ENCODE peak calls at places on chromosomes 13 and 19, in six cellular contexts. N, S, I, G, Z and Q are unnamed samples.

GRCh38 chr19:28126499-28126898 is 1086.5 kb downstream of the UQCRFS1 start:
- DNase-seq in N (no peak), S (no peak), I (no peak), G (peak), Z (no peak), Q (no peak)

GRCh38 chr13:64158910-64159309 is 2743.3 kb upstream of the PCDH20 start:
- DNase-seq in N (no peak), S (no peak), I (no peak), G (peak), Z (no peak), Q (peak)

GRCh38 chr13:113743366-113744195 is 15.4 kb upstream of the TMEM255B start:
- DNase-seq in N (peak), S (no peak), I (no peak), G (no peak), Z (no peak), Q (no peak)

GRCh38 chr13:43652751-43653150 is 134.0 kb downstream of the ENOX1 start:
- DNase-seq in N (no peak), S (no peak), I (no peak), G (no peak), Z (no peak), Q (no peak)

GRCh38 chr19:7783991-7784421 is 21.0 kb downstream of the CLEC4M start:
- DNase-seq in N (no peak), S (peak), I (peak), G (no peak), Z (peak), Q (peak)

GRCh38 chr13:37226966-37227365 is 121.5 kb upstream of the CSNK1A1L start:
- DNase-seq in N (no peak), S (peak), I (no peak), G (peak), Z (no peak), Q (peak)

GRCh38 chr19:3977242-3978143 is 6.6 kb upstream of the DAPK3 start:
- DNase-seq in N (no peak), S (no peak), I (no peak), G (no peak), Z (peak), Q (no peak)

GRCh38 chr19:29421186-29421525 is 104.6 kb upstream of the VSTM2B start:
- DNase-seq in N (peak), S (no peak), I (no peak), G (no peak), Z (no peak), Q (peak)

GRCh38 chr19:53867225-53868090 is at the start of gene MYADM:
- DNase-seq in N (peak), S (peak), I (peak), G (peak), Z (peak), Q (peak)

DNA sequence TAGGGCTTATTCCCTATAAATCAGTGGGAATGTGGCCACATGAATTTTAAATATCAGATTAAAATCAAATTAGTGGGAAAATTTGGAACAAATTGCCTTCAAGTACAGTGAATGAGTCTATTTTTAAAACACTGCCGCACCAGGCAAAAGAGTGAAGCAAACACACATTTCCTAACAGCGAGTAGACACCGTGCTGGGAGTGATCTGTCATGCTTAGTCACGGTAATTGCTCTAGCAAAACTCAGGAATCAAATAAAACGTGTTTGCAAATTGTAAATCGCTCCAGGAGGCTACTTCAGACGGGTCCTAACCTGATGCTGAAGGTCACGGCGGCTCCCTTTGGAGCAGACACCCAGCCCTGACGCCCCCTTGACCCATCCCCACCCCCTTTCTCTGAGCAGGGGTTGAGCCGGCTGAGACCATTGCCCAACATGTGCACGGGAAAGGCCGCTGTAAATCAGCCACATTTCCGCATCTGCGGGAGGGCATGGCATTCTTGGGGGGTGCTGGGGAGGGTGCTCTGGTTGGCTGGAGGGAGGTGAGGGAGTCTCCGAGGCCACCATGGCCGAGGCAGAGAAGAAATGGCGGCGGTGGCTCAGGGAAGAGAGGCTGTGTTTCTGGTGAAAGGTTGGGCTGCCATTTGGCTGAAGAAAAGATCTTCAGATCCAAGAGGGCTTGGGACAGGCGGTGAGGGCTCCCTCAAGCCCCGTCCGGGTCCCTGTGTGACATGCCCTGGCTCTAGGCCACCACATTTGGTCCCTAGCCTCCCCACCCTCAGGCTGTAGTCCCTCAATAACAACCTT is 8.9 kb downstream of the CEBPA start:
- DNase-seq in N (peak), S (peak), I (peak), G (peak), Z (no peak), Q (peak)
- H3K27ac ChIP-seq in N (peak), S (no peak), I (peak), G (peak), Z (no peak), Q (peak)

DNA sequence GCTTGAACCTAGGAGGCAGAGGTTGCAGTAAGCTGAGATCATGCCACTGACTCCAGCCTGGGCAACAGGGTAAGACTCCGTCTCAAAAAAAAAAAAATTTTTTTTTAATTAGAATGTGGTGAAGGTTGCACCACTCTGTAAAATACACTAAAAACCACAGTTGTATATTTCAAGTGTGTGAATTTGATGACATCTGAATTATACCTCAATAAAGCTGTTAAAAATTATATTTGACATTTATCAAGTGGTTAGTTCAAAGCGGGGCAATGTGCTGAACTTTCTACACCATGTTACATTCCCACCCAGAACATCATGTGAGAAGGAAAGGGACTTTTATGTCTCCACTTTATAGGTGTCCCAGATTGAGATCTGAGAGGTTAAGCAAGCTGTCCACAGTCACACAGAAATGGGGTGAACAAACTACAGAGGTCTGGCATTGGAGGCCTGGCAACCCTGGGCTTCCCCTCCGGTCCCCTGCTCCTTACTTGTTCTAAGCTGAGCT is 5.9 kb upstream of the S1PR5 start:
- DNase-seq in N (no peak), S (no peak), I (no peak), G (no peak), Z (no peak), Q (no peak)
- TF ChIP-seq CTCF in N (no peak), S (no peak), I (no peak), G (no peak), Z (no peak), Q (no peak)

GRCh38 chr19:14183741-14184395 is 22.1 kb downstream of the ADGRL1 start:
- DNase-seq in N (no peak), S (no peak), I (no peak), G (no peak), Z (no peak), Q (no peak)
- H3K27ac ChIP-seq in N (no peak), S (no peak), I (no peak), G (no peak), Z (no peak), Q (no peak)

GRCh38 chr13:81639984-81640582 is 1299.2 kb upstream of the SPRY2 start:
- DNase-seq in N (no peak), S (no peak), I (no peak), G (no peak), Z (peak), Q (no peak)
- TF ChIP-seq CTCF in N (no peak), S (no peak), I (peak), G (peak), Z (peak), Q (no peak)

GRCh38 chr13:27168870-27169525 is 2.6 kb downstream of the USP12 start:
- DNase-seq in N (no peak), S (no peak), I (no peak), G (no peak), Z (no peak), Q (no peak)
- H3K27ac ChIP-seq in N (no peak), S (no peak), I (no peak), G (no peak), Z (no peak), Q (no peak)